ENCODE peak calls at places on chromosomes 2 and 18, in nine cellular contexts. E is upper lobe of left lung, S is GM12878, O is transverse colon, Z is stomach, W is suprapubic skin, Y is breast epithelium, X is endothelial cell of umbilical vein, T is spleen. I is an unnamed sample.

GRCh38 chr2:126715111-126715510 is 59.2 kb downstream of the GYPC start:
- DNase-seq in Y (no peak), T (no peak), Z (no peak), O (no peak), X (no peak), E (no peak), S (no peak), W (no peak), I (no peak)

GRCh38 chr2:136000502-136000901 is 15.1 kb upstream of the DARS1 start:
- DNase-seq in X (peak), Y (no peak), E (no peak), Z (no peak), S (no peak), W (no peak), O (no peak), T (no peak), I (no peak)

GRCh38 chr2:214232266-214232665 is 178.6 kb upstream of the VWC2L start:
- DNase-seq in T (no peak), Z (no peak), E (no peak), W (no peak), O (no peak), X (no peak), S (no peak), Y (no peak), I (no peak)

GRCh38 chr2:203340791-203341487 is 12.7 kb downstream of the ABI2 start:
- DNase-seq in E (no peak), T (no peak), O (no peak), W (no peak), X (peak), S (no peak), Z (no peak), Y (peak), I (peak)

GRCh38 chr2:71679481-71679880 is 226.1 kb downstream of the DYSF start:
- DNase-seq in T (no peak), Z (no peak), O (no peak), Y (no peak), E (peak), W (peak), S (no peak), X (no peak), I (no peak)

GRCh38 chr2:9210030-9210429 is 3.4 kb downstream of the ASAP2 start:
- DNase-seq in T (no peak), W (no peak), E (no peak), Y (no peak), X (no peak), S (no peak), Z (no peak), O (no peak), I (no peak)

GRCh38 chr2:26901326-26902183 is 53.6 kb downstream of the DPYSL5 start:
- DNase-seq in T (no peak), E (peak), X (no peak), O (no peak), W (no peak), S (no peak), Z (no peak), Y (no peak), I (no peak)

GRCh38 chr18:9319333-9319732 is 15.2 kb upstream of the TWSG1 start:
- DNase-seq in Y (no peak), W (no peak), S (no peak), O (no peak), X (no peak), T (no peak), E (no peak), Z (no peak), I (no peak)

GRCh38 chr2:240300261-240300821 is 135.1 kb upstream of the GPC1 start:
- DNase-seq in Z (peak), Y (no peak), W (peak), T (peak), O (no peak), X (no peak), S (no peak), E (peak), I (no peak)

GRCh38 chr2:99777656-99778290 is 288.0 kb upstream of the REV1 start:
- DNase-seq in Y (no peak), T (no peak), O (no peak), W (no peak), E (no peak), S (no peak), X (no peak), Z (no peak), I (no peak)

GRCh38 chr2:109290887-109291675 is 162.1 kb downstream of the SH3RF3 start:
- DNase-seq in Z (no peak), E (no peak), S (no peak), Y (no peak), T (peak), O (no peak), W (no peak), X (peak), I (no peak)

GRCh38 chr18:79567481-79568147 is 112.0 kb upstream of the CTDP1 start:
- DNase-seq in T (peak), Y (peak), S (no peak), W (peak), Z (no peak), E (no peak), O (no peak), X (peak), I (peak)

GRCh38 chr2:136251777-136252477 is 134.0 kb upstream of the CXCR4 start:
- DNase-seq in E (no peak), W (no peak), X (peak), S (no peak), Z (no peak), T (no peak), O (no peak), Y (peak), I (no peak)

GRCh38 chr2:170822885-170823799 is 6.5 kb downstream of the GAD1 start:
- DNase-seq in Y (no peak), X (no peak), E (no peak), T (peak), W (no peak), O (no peak), Z (no peak), S (no peak), I (no peak)
- TF ChIP-seq POLR2A in Y (no peak), X (no peak), E (no peak), T (no peak), W (no peak), O (no peak), Z (no peak), S (no peak), I (no peak)

GRCh38 chr2:10904455-10904854 is 7.3 kb upstream of the KCNF1 start:
- DNase-seq in T (no peak), W (no peak), E (no peak), S (no peak), Z (no peak), Y (no peak), O (no peak), X (no peak), I (no peak)

GRCh38 chr2:10901565-10901964 is 10.2 kb upstream of the KCNF1 start:
- DNase-seq in T (no peak), E (no peak), W (no peak), O (no peak), Z (no peak), X (no peak), S (no peak), Y (no peak), I (no peak)

GRCh38 chr2:10905006-10905871 is 6.5 kb upstream of the KCNF1 start:
- DNase-seq in W (peak), S (no peak), O (no peak), E (no peak), Y (no peak), Z (no peak), X (no peak), T (no peak), I (no peak)

GRCh38 chr2:10905872-10906143 is 5.9 kb upstream of the KCNF1 start:
- DNase-seq in Z (no peak), T (no peak), S (no peak), X (no peak), Y (no peak), O (no peak), E (no peak), W (peak), I (no peak)

DNA sequence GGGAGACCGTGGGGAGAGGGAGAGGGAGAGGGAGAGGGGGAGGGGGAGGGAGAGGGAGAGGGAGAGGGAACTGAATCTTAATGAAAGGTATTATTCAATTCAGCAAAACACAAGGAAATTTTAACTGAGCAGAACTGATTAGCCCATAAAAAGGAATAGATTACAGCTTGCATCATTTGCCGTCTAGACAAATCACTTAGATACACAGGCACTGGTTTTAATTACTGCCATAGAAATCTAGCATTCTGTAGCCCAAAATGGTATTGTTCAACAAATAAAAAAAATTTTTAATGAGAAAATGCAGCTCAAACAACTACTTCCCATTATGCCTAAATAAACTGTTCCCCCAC is 7.9 kb upstream of the KCNF1 start:
- DNase-seq in O (no peak), Y (no peak), T (no peak), W (no peak), X (no peak), Z (no peak), S (no peak), E (no peak), I (no peak)
- TF ChIP-seq POLR2AphosphoS5 in O (no peak), Y (no peak), T (no peak), W (no peak), X (no peak), Z (no peak), S (no peak), E (no peak), I (no peak)

GRCh38 chr2:45170191-45170975 is 161.1 kb upstream of the SIX2 start:
- DNase-seq in O (no peak), W (no peak), X (no peak), E (no peak), Y (no peak), Z (no peak), T (no peak), S (no peak), I (no peak)
- H3K4me3 ChIP-seq in O (no peak), W (peak), X (peak), E (no peak), Y (peak), Z (peak), T (peak), S (no peak), I (peak)

GRCh38 chr18:41954827-41955613 is at the start of gene PIK3C3:
- DNase-seq in X (peak), T (peak), W (peak), E (peak), O (peak), Z (peak), Y (peak), S (peak), I (peak)
- TF ChIP-seq POLR2A in X (peak), T (no peak), W (no peak), E (peak), O (peak), Z (no peak), Y (no peak), S (peak), I (peak)

DNA sequence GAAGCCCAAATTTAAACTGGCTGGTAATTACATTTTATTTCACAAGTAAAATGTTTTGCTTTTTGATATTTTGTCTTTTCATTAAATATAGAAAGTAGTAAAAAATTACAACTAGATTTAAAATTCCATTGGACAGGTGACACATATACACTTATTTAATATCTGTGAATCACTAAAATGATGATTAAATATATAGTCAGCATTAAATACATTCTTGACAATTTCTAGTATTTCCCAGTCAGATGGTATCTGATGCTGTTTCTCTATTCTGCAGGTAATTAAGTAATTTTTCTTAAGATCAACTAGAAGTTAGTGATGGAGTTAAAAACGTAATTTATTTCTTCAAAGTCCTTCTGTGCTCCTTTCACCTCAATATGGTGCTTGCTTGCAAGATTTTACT is 237.8 kb downstream of the LRRTM4 start:
- DNase-seq in S (no peak), Z (no peak), E (no peak), X (no peak), O (no peak), Y (no peak), W (no peak), T (no peak), I (no peak)
- TF ChIP-seq POLR2AphosphoS5 in S (no peak), Z (no peak), E (no peak), X (no peak), O (no peak), Y (no peak), W (no peak), T (no peak), I (no peak)

I was measured in prostate gland.